ENCODE peak calls at places on chromosome 4, in seven cellular contexts. V, Z, B, T, S, X and K are unnamed samples.
A peak's percentile ranks its signal among the peaks of the same experiment; 100 is the strongest.

GRCh38 chr4:19327364-19327763 is 924.3 kb upstream of the SLIT2 start:
- DNase-seq in V (no peak), Z (no peak), B (no peak), T (no peak), S (no peak), X (no peak), K (no peak)

GRCh38 chr4:878796-879729 is 53.1 kb downstream of the GAK start:
- DNase-seq in V (no peak), Z (no peak), B (no peak), T (no peak), S (no peak), X (no peak), K (no peak)

GRCh38 chr4:7422098-7422897 is 12.4 kb downstream of the PSAPL1 start:
- DNase-seq in V (no peak), Z (no peak), B (no peak), T (no peak), S (no peak), X (no peak), K (no peak)

GRCh38 chr4:79763486-79764075 is 309.4 kb downstream of the ANTXR2 start:
- DNase-seq in V (no peak), Z (no peak), B (no peak), T (no peak), S (no peak), X (no peak), K (no peak)

GRCh38 chr4:87049508-87049907 is 114.7 kb downstream of the AFF1 start:
- DNase-seq in V (no peak), Z (no peak), B (no peak), T (no peak), S (no peak), X (no peak), K (no peak)

GRCh38 chr4:86178216-86178615 is 181.6 kb downstream of the MAPK10 start:
- DNase-seq in V (no peak), Z (no peak), B (no peak), T (no peak), S (no peak), X (no peak), K (no peak)

GRCh38 chr4:158810487-158811215 is 41.8 kb downstream of the FNIP2 start:
- DNase-seq in V (no peak), Z (peak; percentile 92), B (peak; percentile 83), T (peak; percentile 87), S (peak; percentile 17), X (no peak), K (no peak)

GRCh38 chr4:150315175-150315574 is 236.9 kb downstream of the DCLK2 start:
- DNase-seq in V (no peak), Z (no peak), B (no peak), T (no peak), S (no peak), X (no peak), K (no peak)

GRCh38 chr4:7654550-7655266 is 220.0 kb upstream of the PSAPL1 start:
- DNase-seq in V (no peak), Z (no peak), B (no peak), T (no peak), S (no peak), X (no peak), K (no peak)

GRCh38 chr4:87974856-87975462 is 555 bp upstream of the SPP1 start:
- DNase-seq in V (no peak), Z (peak; percentile 55), B (no peak), T (peak; percentile 24), S (no peak), X (no peak), K (no peak)

GRCh38 chr4:8832130-8832930 is 39.3 kb downstream of the HMX1 start:
- DNase-seq in V (no peak), Z (no peak), B (no peak), T (no peak), S (no peak), X (no peak), K (no peak)

GRCh38 chr4:76758290-76758882 is 139.6 kb downstream of the SOWAHB start:
- DNase-seq in V (peak; percentile 34), Z (peak; percentile 70), B (peak; percentile 65), T (peak; percentile 55), S (peak; percentile 51), X (no peak), K (no peak)

GRCh38 chr4:26296514-26296913 is 24.3 kb upstream of the RBPJ start:
- DNase-seq in V (no peak), Z (no peak), B (no peak), T (no peak), S (no peak), X (no peak), K (no peak)

GRCh38 chr4:80219301-80220025 is 22.2 kb downstream of the PRDM8 start:
- DNase-seq in V (no peak), Z (peak; percentile 70), B (peak; percentile 5), T (no peak), S (peak; percentile 83), X (no peak), K (no peak)

GRCh38 chr4:78638324-78639172 is 87.0 kb downstream of the ANXA3 start:
- DNase-seq in V (peak; percentile 79), Z (no peak), B (no peak), T (no peak), S (no peak), X (no peak), K (no peak)

GRCh38 chr4:1239141-1239948 is 9.6 kb downstream of the CTBP1 start:
- DNase-seq in V (no peak), Z (no peak), B (no peak), T (no peak), S (no peak), X (no peak), K (no peak)

GRCh38 chr4:183165371-183165770 is 66.3 kb downstream of the WWC2 start:
- DNase-seq in V (no peak), Z (peak; percentile 13), B (no peak), T (no peak), S (no peak), X (no peak), K (no peak)

GRCh38 chr4:148795156-148795864 is 353.1 kb upstream of the NR3C2 start:
- DNase-seq in V (no peak), Z (peak; percentile 19), B (peak; percentile 59), T (peak; percentile 59), S (peak; percentile 26), X (no peak), K (no peak)

GRCh38 chr4:133081246-133081645 is 67.8 kb upstream of the PCDH10 start:
- DNase-seq in V (no peak), Z (no peak), B (no peak), T (no peak), S (no peak), X (no peak), K (no peak)

GRCh38 chr4:37976991-37977470 is 16.8 kb downstream of the PTTG2 start:
- DNase-seq in V (peak; percentile 63), Z (peak; percentile 53), B (peak; percentile 93), T (peak; percentile 46), S (peak; percentile 94), X (peak; percentile 85), K (no peak)

GRCh38 chr4:37977471-37978452 is 17.6 kb downstream of the PTTG2 start:
- DNase-seq in V (peak; percentile 81), Z (peak; percentile 50), B (peak; percentile 87), T (peak; percentile 40), S (peak; percentile 65), X (peak; percentile 69), K (no peak)

GRCh38 chr4:37973481-37973880 is 13.3 kb downstream of the PTTG2 start:
- DNase-seq in V (no peak), Z (no peak), B (no peak), T (no peak), S (no peak), X (no peak), K (no peak)

GRCh38 chr4:37978509-37978908 is 18.3 kb downstream of the PTTG2 start:
- DNase-seq in V (no peak), Z (peak; percentile 48), B (no peak), T (no peak), S (no peak), X (no peak), K (no peak)

GRCh38 chr4:37976513-37976912 is 16.3 kb downstream of the PTTG2 start:
- DNase-seq in V (no peak), Z (no peak), B (peak; percentile 66), T (peak; percentile 27), S (no peak), X (no peak), K (no peak)
- H3K4me3 ChIP-seq in V (no peak overlapping the region), Z (no peak overlapping the region), B (peak overlapping the region; percentile 31), T (peak overlapping the region; percentile 18), S (peak overlapping the region; percentile 73), X (peak overlapping the region; percentile 16), K (peak overlapping the region; percentile 74)

GRCh38 chr4:75511841-75512240 is 2.4 kb downstream of the RCHY1 start:
- DNase-seq in V (no peak), Z (no peak), B (no peak), T (no peak), S (no peak), X (no peak), K (no peak)
- TF ChIP-seq EZH2 in V (no peak), Z (no peak), B (no peak), T (no peak), S (no peak), X (no peak), K (no peak)

GRCh38 chr4:113294910-113295309 is 245.5 kb downstream of the ANK2 start:
- DNase-seq in V (no peak), Z (no peak), B (no peak), T (no peak), S (no peak), X (no peak), K (no peak)

GRCh38 chr4:113290666-113291065 is 241.2 kb downstream of the ANK2 start:
- DNase-seq in V (no peak), Z (no peak), B (no peak), T (no peak), S (no peak), X (no peak), K (no peak)

GRCh38 chr4:113293673-113294072 is 244.2 kb downstream of the ANK2 start:
- DNase-seq in V (no peak), Z (no peak), B (no peak), T (no peak), S (peak; percentile 25), X (no peak), K (no peak)

GRCh38 chr4:113293043-113293560 is 243.6 kb downstream of the ANK2 start:
- DNase-seq in V (no peak), Z (no peak), B (peak; percentile 39), T (no peak), S (peak; percentile 34), X (no peak), K (no peak)

DNA sequence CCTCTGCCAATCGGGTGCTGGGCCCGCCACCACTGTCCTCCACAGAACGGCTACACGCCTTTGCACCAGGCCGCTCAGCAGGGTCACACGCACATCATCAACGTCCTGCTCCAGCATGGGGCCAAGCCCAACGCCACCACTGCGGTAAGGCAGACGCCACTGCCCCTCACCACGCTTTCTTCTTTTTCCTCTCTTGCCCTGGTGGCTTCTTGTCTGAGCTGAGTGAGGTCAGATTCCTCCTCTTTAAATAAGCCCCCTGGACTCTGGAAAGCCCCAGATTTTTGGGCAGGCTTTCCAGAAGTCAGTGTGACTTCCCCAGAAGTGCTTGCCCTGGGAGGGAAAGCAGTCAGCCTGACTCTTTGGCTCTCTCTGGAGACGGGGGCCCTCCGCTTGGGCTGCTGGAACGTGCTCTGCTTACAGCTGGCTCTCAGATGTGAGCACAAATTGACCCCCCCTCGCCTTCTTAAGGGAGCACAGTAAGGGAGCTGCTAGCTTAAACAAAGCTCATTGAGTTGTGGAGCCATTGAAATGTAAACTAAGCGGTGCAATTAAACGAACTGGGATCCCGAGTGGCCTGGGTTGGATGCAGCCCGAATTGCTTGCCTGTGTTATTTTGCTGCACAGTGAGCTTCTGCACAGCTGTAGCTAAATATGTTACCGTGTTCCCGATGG is 243.1 kb downstream of the ANK2 start:
- DNase-seq in V (no peak), Z (no peak), B (peak; percentile 26), T (no peak), S (peak; percentile 92), X (no peak), K (no peak)
- H3K4me3 ChIP-seq in V (no peak overlapping the region), Z (no peak overlapping the region), B (no peak overlapping the region), T (no peak overlapping the region), S (peak overlapping the region; percentile 27), X (no peak overlapping the region), K (no peak overlapping the region)

GRCh38 chr4:185017964-185018772 is at the start of gene HELT:
- DNase-seq in V (no peak), Z (no peak), B (no peak), T (peak; percentile 6), S (peak; percentile 61), X (no peak), K (no peak)
- TF ChIP-seq EZH2 in V (no peak), Z (peak; percentile 21), B (peak; percentile 20), T (no peak), S (no peak), X (no peak), K (no peak)